ENCODE peak calls at places on chromosomes 11 and 22, in four cellular contexts. S is neural progenitor cell, Y is gastrocnemius medialis, C is K562. Z is an unnamed sample.

GRCh38 chr22:33677536-33677935 is 242.7 kb downstream of the LARGE1 start:
- DNase-seq in S (no peak), Y (no peak), C (no peak), Z (no peak)

GRCh38 chr11:6705905-6706535 is 22.9 kb upstream of the MRPL17 start:
- DNase-seq in S (peak), Y (no peak), C (peak), Z (peak)

GRCh38 chr11:23280088-23280487 is 419.8 kb upstream of the CCDC179 start:
- DNase-seq in S (no peak), Y (no peak), C (no peak), Z (no peak)

GRCh38 chr22:28600546-28601143 is 79.0 kb downstream of the TTC28 start:
- DNase-seq in S (peak), Y (no peak), C (peak), Z (peak)

GRCh38 chr11:117443269-117444186 is 115.9 kb downstream of the CEP164 start:
- DNase-seq in S (peak), Y (no peak), C (peak), Z (peak)

GRCh38 chr22:30675436-30675835 is 7.8 kb upstream of the DUSP18 start:
- DNase-seq in S (no peak), Y (no peak), C (peak), Z (no peak)

GRCh38 chr11:121650520-121651266 is 197.9 kb upstream of the SORL1-AS1 start:
- DNase-seq in S (no peak), Y (no peak), C (no peak), Z (peak)

GRCh38 chr11:76797341-76798201 is 14.4 kb downstream of the TSKU start:
- DNase-seq in S (no peak), Y (no peak), C (no peak), Z (no peak)

GRCh38 chr11:70230151-70230839 is 27.2 kb downstream of the FADD start:
- DNase-seq in S (no peak), Y (no peak), C (no peak), Z (no peak)

GRCh38 chr11:81673001-81673400 is 1060.7 kb downstream of the FAM181B start:
- DNase-seq in S (no peak), Y (no peak), C (no peak), Z (no peak)

GRCh38 chr22:36136475-36136874 is 24.1 kb downstream of the APOL3 start:
- DNase-seq in S (no peak), Y (peak), C (no peak), Z (no peak)

GRCh38 chr11:47948137-47948536 is 32.2 kb upstream of the PTPRJ start:
- DNase-seq in S (no peak), Y (no peak), C (peak), Z (no peak)

GRCh38 chr11:11313426-11313825 is 39.6 kb downstream of the CSNK2A3 start:
- DNase-seq in S (no peak), Y (peak), C (peak), Z (no peak)

GRCh38 chr11:36149538-36150242 is 139.5 kb downstream of the COMMD9 start:
- DNase-seq in S (peak), Y (peak), C (peak), Z (peak)

GRCh38 chr11:3220521-3221407 is 2.2 kb upstream of the MRGPRG start:
- DNase-seq in S (no peak), Y (no peak), C (no peak), Z (no peak)

GRCh38 chr11:128872594-128872993 is 5.5 kb upstream of the KCNJ1 start:
- DNase-seq in S (no peak), Y (no peak), C (no peak), Z (no peak)

GRCh38 chr11:1335264-1335810 is 25.9 kb upstream of the TOLLIP start:
- DNase-seq in S (no peak), Y (no peak), C (no peak), Z (no peak)

GRCh38 chr11:128574576-128575011 is 12.8 kb downstream of the ETS1 start:
- DNase-seq in S (no peak), Y (no peak), C (no peak), Z (no peak)

GRCh38 chr11:92380882-92381281 is 156.3 kb downstream of the FAT3 start:
- DNase-seq in S (no peak), Y (no peak), C (no peak), Z (no peak)

DNA sequence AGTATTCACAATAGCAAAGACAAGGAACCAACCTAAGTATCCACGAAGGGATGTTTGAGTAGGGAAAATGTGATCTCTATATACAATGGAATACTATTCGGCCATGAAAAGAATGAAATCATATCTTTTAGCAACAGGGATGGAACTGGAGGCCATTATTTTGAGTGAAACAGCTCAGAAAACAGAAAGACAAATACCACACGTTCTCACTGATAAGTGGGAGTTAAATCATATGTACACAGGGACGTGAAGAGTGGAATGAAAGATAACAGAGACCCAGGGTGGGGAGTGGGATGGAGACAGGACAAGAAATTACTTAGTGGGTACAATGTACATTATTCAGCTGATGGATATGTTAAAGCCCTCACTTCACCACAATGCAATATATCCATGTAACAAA is 1012.7 kb downstream of the TBC1D22A start:
- DNase-seq in S (no peak), Y (no peak), C (peak), Z (no peak)
- H3K4me3 ChIP-seq in S (no peak), Y (no peak), C (no peak), Z (no peak)

DNA sequence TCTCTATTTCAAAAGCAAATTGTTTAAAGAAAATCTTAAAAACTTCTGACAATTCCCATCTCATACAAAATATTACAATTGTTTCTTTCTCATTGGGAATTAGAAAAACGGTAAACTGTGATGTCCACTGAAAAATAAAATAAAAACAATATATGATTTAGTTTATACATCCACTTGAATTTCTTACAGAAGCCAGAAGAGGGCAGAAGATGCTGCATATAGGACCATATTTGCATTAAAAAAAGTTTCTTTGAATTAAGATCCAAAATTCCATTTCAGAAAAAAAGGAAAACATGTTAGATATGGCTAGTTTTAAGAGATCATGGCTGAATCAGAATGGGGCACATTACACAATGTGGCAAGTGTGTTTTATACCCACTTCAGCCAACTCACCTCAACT is 39.3 kb upstream of the LRRC4C start:
- DNase-seq in S (no peak), Y (no peak), C (no peak), Z (peak)
- TF ChIP-seq CTCF in S (peak), Y (no peak), C (no peak), Z (peak)

DNA sequence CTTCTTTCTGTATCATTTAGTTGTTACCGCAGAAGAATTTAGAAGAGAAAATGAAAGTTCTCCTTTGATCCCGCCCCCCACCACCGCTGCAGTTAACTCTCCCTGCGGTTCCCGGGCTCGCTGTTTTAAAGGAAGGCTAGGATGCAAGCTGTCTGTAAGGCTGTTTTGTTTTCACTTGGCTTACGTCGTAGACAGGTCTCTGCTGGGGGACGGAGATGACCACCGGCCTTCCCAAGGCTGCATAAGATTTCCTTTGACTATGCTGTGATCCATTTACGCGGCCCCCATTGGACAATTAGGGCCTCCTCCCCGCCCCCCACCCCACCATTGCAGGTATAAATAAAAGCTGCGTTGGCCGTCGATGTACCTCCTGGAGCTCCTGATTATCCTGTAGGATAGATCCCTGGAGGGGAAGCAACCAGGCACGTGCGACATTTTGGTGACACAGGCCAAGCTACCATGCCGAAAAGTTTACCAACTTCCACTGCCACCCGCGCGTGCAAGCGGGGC is 1.4 kb upstream of the CPT1A start:
- DNase-seq in S (peak), Y (no peak), C (no peak), Z (peak)
- H3K4me3 ChIP-seq in S (no peak), Y (peak), C (no peak), Z (peak)

GRCh38 chr22:37465721-37466120 is 20.5 kb downstream of the MFNG start:
- DNase-seq in S (no peak), Y (no peak), C (no peak), Z (no peak)
- TF ChIP-seq CTCF in S (no peak), Y (no peak), C (no peak), Z (no peak)

GRCh38 chr22:44424867-44425351 is 73.1 kb downstream of the RTL6 start:
- DNase-seq in S (no peak), Y (no peak), C (no peak), Z (no peak)

GRCh38 chr22:44423556-44423955 is 74.5 kb downstream of the RTL6 start:
- DNase-seq in S (no peak), Y (no peak), C (no peak), Z (no peak)

GRCh38 chr22:44425356-44425755 is 72.7 kb downstream of the RTL6 start:
- DNase-seq in S (no peak), Y (no peak), C (no peak), Z (no peak)

GRCh38 chr22:44422742-44423370 is 75.2 kb downstream of the RTL6 start:
- DNase-seq in S (no peak), Y (no peak), C (no peak), Z (no peak)

DNA sequence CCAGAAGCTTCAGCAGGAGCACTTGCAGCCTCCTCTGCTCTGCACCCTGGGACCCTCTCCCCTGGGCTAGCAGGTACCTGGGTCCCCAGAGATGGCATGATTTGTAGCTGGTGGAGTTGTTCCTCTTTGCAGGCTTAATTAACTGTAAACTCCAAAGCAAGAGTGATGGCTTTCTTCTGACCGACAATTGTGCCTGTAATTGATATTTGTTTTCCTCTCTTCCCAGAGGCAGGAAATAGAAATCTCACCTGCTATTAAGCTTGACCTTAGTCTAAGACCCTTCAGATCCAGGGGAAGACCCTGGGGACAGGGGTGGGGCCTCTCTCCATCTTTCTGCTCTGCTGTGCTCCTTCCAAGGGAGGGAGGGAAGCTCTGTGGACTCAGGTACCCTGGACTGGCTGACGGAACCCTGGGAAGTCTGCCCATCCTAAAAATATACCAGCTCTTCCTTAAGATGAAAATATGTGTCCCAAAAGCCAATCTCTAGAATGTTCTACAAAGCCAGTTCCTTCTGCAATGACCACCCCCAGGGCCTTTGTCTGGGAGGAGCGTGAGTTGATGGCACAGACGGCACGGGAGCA is 73.8 kb downstream of the RTL6 start:
- DNase-seq in S (no peak), Y (no peak), C (no peak), Z (no peak)
- H3K4me3 ChIP-seq in S (no peak), Y (no peak), C (no peak), Z (no peak)